ENCODE peak calls at places on chromosomes 6 and 20, in eight cellular contexts. M, D, L, X, G, W, N and T are unnamed samples.

GRCh38 chr6:33075568-33076405 is at the start of gene HLA-DPB1:
- DNase-seq in G (no peak), W (peak), X (peak), L (peak), M (no peak), N (peak), D (peak), T (peak)

GRCh38 chr6:158793432-158793831 is 25.7 kb downstream of the EZR start:
- DNase-seq in W (peak), G (no peak), D (peak), X (peak), L (peak), N (peak), M (no peak), T (peak)

GRCh38 chr6:41582540-41582939 is 36.4 kb downstream of the FOXP4 start:
- DNase-seq in L (no peak), X (no peak), W (no peak), N (no peak), M (no peak), G (no peak), D (no peak), T (no peak)

GRCh38 chr6:2658788-2659187 is 91.9 kb downstream of the MYLK4 start:
- DNase-seq in N (no peak), G (no peak), D (peak), M (no peak), X (peak), L (no peak), W (no peak), T (peak)

GRCh38 chr6:21133902-21134301 is 459.6 kb upstream of the SOX4 start:
- DNase-seq in W (no peak), G (no peak), X (no peak), D (no peak), N (no peak), M (no peak), L (no peak), T (no peak)

GRCh38 chr6:142726616-142727015 is 218.4 kb downstream of the HIVEP2 start:
- DNase-seq in D (no peak), X (no peak), L (no peak), W (no peak), M (no peak), N (no peak), G (no peak), T (no peak)

GRCh38 chr6:116405147-116405546 is 34.4 kb downstream of the DSE start:
- DNase-seq in L (peak), W (peak), M (peak), G (peak), D (peak), N (peak), X (peak), T (no peak)

GRCh38 chr20:43605715-43606114 is 15.0 kb downstream of the IFT52 start:
- DNase-seq in N (no peak), D (no peak), X (no peak), L (no peak), W (no peak), G (no peak), M (no peak), T (no peak)

GRCh38 chr6:10578718-10579117 is 57.6 kb downstream of the GCNT2 start:
- DNase-seq in N (no peak), W (no peak), M (no peak), L (no peak), X (no peak), G (no peak), D (no peak), T (no peak)

GRCh38 chr20:17226410-17227198 is at the start of gene PCSK2:
- DNase-seq in G (peak), N (peak), M (no peak), X (peak), L (peak), D (no peak), W (peak), T (no peak)

GRCh38 chr6:142357879-142358278 is 56.1 kb downstream of the ADGRG6 start:
- DNase-seq in M (no peak), D (no peak), N (no peak), G (no peak), X (no peak), W (peak), L (no peak), T (no peak)

GRCh38 chr6:26550250-26550993 is 12.3 kb downstream of the HMGN4 start:
- DNase-seq in L (peak), M (no peak), X (peak), W (peak), N (peak), D (peak), G (peak), T (peak)

GRCh38 chr6:4460595-4461475 is 315.4 kb upstream of the CDYL start:
- DNase-seq in W (peak), M (peak), L (peak), D (no peak), G (peak), N (peak), X (no peak), T (no peak)

GRCh38 chr6:125952764-125953501 is 3.6 kb upstream of the HINT3 start:
- DNase-seq in X (peak), D (peak), L (peak), M (no peak), N (peak), W (peak), G (no peak), T (peak)

GRCh38 chr6:157946865-157947532 is 34.7 kb upstream of the SYNJ2 start:
- DNase-seq in X (peak), W (peak), M (no peak), N (peak), L (peak), D (peak), G (no peak), T (peak)

GRCh38 chr20:45229264-45230056 is 8.3 kb downstream of the SEMG2 start:
- DNase-seq in M (no peak), L (peak), D (peak), X (peak), W (no peak), G (no peak), N (no peak), T (peak)

GRCh38 chr6:48664850-48665249 is 553.9 kb upstream of the PTCHD4 start:
- DNase-seq in X (no peak), D (no peak), W (peak), N (peak), M (peak), G (no peak), L (peak), T (no peak)

GRCh38 chr6:150290429-150290828 is 78.4 kb upstream of the IYD start:
- DNase-seq in G (no peak), L (peak), W (peak), M (no peak), X (no peak), D (no peak), N (peak), T (peak)

GRCh38 chr20:53850318-53850717 is 220.1 kb downstream of the BCAS1 start:
- DNase-seq in W (no peak), N (no peak), L (no peak), G (no peak), M (no peak), X (no peak), D (no peak), T (no peak)

GRCh38 chr20:4813076-4813838 is 91.5 kb downstream of the PRND start:
- DNase-seq in M (no peak), N (no peak), W (no peak), D (peak), G (no peak), X (peak), L (no peak), T (no peak)

GRCh38 chr20:48772183-48772976 is 55.4 kb downstream of the PREX1 start:
- DNase-seq in W (no peak), D (peak), M (no peak), G (no peak), N (no peak), L (no peak), X (no peak), T (no peak)

GRCh38 chr6:13574571-13575376 is at the start of gene SIRT5:
- DNase-seq in W (peak), N (peak), D (peak), G (peak), X (peak), M (peak), L (peak), T (peak)

GRCh38 chr6:13574149-13574570 is 241 bp upstream of the SIRT5 start:
- DNase-seq in X (peak), N (peak), G (peak), W (peak), L (peak), D (peak), M (peak), T (peak)

GRCh38 chr6:13573669-13574110 is 711 bp upstream of the SIRT5 start:
- DNase-seq in D (peak), X (no peak), L (peak), G (no peak), W (peak), M (no peak), N (peak), T (peak)

GRCh38 chr6:13576017-13576416 is 1.6 kb downstream of the SIRT5 start:
- DNase-seq in N (no peak), M (no peak), L (no peak), X (no peak), G (no peak), D (no peak), W (no peak), T (no peak)

DNA sequence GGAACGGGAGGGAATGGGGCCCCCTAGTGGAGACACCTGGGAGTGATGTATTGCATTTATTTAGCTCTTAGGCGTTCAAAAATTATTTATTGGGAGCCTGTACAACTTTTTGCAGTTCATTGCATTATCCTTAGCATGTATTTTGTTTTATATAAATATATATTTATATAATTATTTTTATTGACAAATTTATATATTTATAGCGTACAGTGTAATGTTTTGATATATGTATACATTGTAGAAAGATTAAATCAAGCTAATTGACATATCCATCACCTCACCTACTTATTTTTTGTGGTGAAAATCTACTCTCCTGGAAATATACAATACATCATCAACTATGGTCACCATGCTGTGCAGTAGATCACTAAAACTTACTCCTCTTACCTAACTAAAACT is 975 bp downstream of the SIRT5 start:
- DNase-seq in W (no peak), N (no peak), X (no peak), D (no peak), M (no peak), L (no peak), G (no peak), T (no peak)
- TF ChIP-seq CTCF in W (peak), N (peak), X (peak), D (no peak), M (peak), L (peak), G (peak), T (peak)

DNA sequence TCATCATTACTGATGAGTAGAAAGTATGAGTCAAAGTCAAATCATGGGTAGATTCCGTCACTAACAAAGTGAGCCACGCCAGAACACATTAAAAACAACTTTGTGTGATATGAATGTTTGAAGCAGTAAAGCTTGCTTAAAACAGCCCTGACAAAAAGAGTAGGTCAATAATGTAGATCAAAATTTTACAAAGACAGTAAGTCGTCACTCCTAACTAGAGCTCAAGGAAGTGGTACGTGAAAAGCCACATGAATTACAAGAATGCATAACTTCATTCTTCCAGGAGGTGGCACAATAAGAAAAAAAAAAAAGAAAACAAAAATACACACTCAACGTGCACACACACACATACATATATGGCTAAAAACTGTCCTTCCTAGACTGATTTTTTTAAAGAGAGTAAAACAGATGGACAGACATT is 69.9 kb downstream of the HACE1 start:
- DNase-seq in M (peak), N (peak), X (peak), G (no peak), W (peak), D (peak), L (peak), T (peak)
- TF ChIP-seq CTCF in M (peak), N (peak), X (peak), G (peak), W (peak), D (peak), L (no peak), T (peak)

DNA sequence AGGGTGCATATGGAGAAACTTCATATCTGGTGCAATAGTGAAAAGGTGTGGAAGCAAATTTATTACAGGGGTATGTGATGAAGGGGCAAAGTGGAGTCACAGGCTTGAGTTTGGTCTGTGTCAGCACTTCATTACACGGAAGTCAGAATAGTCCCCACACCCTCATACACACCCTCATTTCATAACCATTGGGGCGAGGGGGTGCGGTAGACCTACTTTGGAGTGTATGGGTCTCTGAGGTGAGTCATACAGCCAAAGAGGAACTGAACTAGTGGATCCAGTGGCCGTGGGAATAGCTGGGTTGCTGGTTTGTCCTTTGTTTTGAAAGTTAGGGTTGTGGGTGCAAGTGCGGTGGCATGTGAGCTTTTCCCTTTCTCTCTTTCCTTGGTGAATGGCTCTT is 3.3 kb downstream of the TM9SF4 start:
- DNase-seq in X (no peak), W (no peak), L (no peak), D (no peak), M (no peak), G (no peak), N (no peak), T (peak)
- TF ChIP-seq CTCF in X (no peak), W (no peak), L (no peak), D (no peak), M (no peak), G (no peak), N (no peak), T (no peak)

GRCh38 chr6:36735110-36735971 is 37.7 kb downstream of the RAB44 start:
- DNase-seq in M (peak), N (peak), W (peak), D (peak), G (no peak), X (peak), L (peak), T (no peak)
- TF ChIP-seq CTCF in M (no peak), N (peak), W (peak), D (no peak), G (no peak), X (no peak), L (no peak), T (no peak)

GRCh38 chr6:144104488-144104887 is 9.1 kb upstream of the SF3B5 start:
- DNase-seq in D (no peak), M (no peak), L (no peak), W (no peak), X (no peak), N (no peak), G (no peak), T (no peak)
- TF ChIP-seq CTCF in D (no peak), M (no peak), L (no peak), W (no peak), X (no peak), N (no peak), G (no peak), T (no peak)

GRCh38 chr20:58246346-58246745 is 17.9 kb upstream of the ANKRD60 start:
- DNase-seq in M (no peak), G (no peak), L (peak), W (no peak), N (peak), D (no peak), X (no peak), T (peak)
- TF ChIP-seq CTCF in M (peak), G (peak), L (peak), W (peak), N (peak), D (no peak), X (no peak), T (peak)

GRCh38 chr6:127266892-127267741 is 453 bp downstream of the RNF146 start:
- DNase-seq in W (peak), G (no peak), D (peak), L (peak), N (peak), M (no peak), X (peak), T (peak)

GRCh38 chr6:127267742-127268588 is 1.3 kb downstream of the RNF146 start:
- DNase-seq in N (no peak), M (no peak), X (peak), W (no peak), D (no peak), G (no peak), L (no peak), T (peak)

DNA sequence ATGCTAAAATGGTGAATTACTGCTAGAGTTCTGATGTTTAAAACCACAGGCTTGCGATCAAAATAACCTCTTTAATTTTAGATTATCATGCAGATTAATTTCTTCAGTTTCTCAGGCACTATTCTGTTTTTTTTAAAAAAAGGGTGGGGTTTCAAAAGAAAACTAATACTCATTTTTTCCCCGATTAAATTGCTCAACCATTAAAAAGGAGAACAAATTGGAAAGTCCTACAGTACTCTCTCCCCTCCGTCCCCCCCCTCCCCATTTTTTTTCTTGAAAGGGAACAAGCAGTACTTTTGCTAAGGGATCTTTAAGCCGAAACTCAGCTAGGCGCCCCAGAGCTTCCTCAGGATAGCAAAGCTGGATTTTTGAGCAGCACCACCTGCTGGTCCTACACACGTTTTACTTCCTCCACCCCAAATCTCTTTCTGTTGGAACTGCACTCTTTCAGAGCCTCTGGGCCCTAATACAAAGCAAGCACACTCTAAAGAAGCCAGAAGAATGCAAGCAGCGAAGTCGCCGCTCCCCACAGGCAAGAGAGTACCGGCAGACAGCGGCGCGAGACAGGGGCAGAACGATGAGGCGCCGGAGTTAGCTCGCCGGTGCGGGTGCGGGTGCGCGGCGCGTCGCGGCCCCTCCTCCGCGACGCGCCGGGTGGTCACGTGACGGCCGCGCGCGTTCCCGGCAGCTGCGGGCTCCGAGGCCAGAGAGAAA is at the start of gene RNF146:
- DNase-seq in W (peak), G (peak), N (peak), X (peak), L (peak), M (peak), D (peak), T (peak)
- TF ChIP-seq CTCF in W (peak), G (peak), N (peak), X (peak), L (peak), M (peak), D (peak), T (peak)

DNA sequence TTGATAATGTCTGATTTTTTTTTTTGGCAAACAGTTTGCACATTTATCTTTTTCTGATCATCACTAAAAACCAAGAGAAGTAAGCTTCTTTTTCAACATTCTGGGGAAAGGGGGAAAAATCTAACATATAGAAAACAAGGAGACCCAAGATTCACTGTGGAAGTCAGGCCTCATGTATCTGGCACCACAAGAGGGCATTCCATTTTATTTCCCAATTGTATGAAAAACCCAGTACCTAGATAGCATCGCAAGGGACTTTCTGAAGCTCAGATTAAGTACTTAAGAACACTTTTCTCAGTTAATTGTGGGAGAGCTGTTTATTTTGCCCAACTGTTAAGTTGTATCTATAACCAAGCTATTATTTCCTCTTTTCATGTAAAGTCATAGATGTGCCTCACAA is 152.9 kb downstream of the KLHL32 start:
- DNase-seq in L (no peak), M (no peak), D (no peak), X (no peak), W (no peak), N (no peak), G (no peak), T (no peak)
- TF ChIP-seq CTCF in L (no peak), M (no peak), D (no peak), X (no peak), W (no peak), N (no peak), G (peak), T (no peak)

GRCh38 chr6:31899882-31900722 is 1.8 kb downstream of the ZBTB12 start:
- DNase-seq in N (no peak), X (no peak), L (no peak), W (no peak), M (no peak), D (no peak), G (no peak), T (no peak)

GRCh38 chr6:31903957-31904356 is 2.1 kb upstream of the ZBTB12 start:
- DNase-seq in D (no peak), X (no peak), G (no peak), N (no peak), L (no peak), M (no peak), W (peak), T (no peak)

GRCh38 chr6:31900917-31901414 is 920 bp downstream of the ZBTB12 start:
- DNase-seq in X (no peak), W (no peak), L (peak), D (no peak), N (no peak), G (no peak), M (no peak), T (no peak)

GRCh38 chr6:31901415-31901952 is 402 bp downstream of the ZBTB12 start:
- DNase-seq in L (peak), N (peak), M (no peak), D (peak), W (peak), G (no peak), X (peak), T (peak)

GRCh38 chr6:31901953-31902643 is at the start of gene ZBTB12:
- DNase-seq in X (peak), N (peak), G (peak), D (peak), W (peak), L (peak), M (peak), T (peak)
- TF ChIP-seq CTCF in X (no peak), N (peak), G (no peak), D (no peak), W (peak), L (no peak), M (no peak), T (no peak)

GRCh38 chr6:153963352-153963751 is 75.7 kb upstream of the OPRM1 start:
- DNase-seq in L (no peak), G (no peak), M (no peak), D (peak), W (no peak), X (no peak), N (no peak), T (no peak)
- TF ChIP-seq CTCF in L (no peak), G (no peak), M (no peak), D (no peak), W (no peak), X (no peak), N (no peak), T (no peak)